ENCODE peak calls at places on chromosome 6, in seven cellular contexts. H is activated CD8-positive, alpha-beta T cell treated with anti-CD3 and anti-CD28 coated beads, Interleukin-2, amount 10 ng/mL, durations not matched to agents 7 days and 5 days; J is glutamatergic neuron; Q is heart right ventricle; O is effector memory CD4-positive, alpha-beta T cell; M is left ventricle myocardium inferior; Y is activated T-cell treated with anti-CD3 and anti-CD28 coated beads for 1 hour. U is an unnamed sample.

GRCh38 chr6:16674666-16675392 is 86.4 kb downstream of the ATXN1 start:
- DNase-seq in H (no peak), J (no peak), Q (no peak), O (no peak), M (no peak), Y (no peak), U (no peak)

GRCh38 chr6:38067263-38067980 is 247.9 kb downstream of the ZFAND3 start:
- DNase-seq in H (no peak), J (no peak), Q (no peak), O (no peak), M (no peak), Y (no peak), U (no peak)

GRCh38 chr6:150549007-150549406 is 50.7 kb upstream of the PLEKHG1 start:
- DNase-seq in H (no peak), J (no peak), Q (no peak), O (no peak), M (no peak), Y (no peak), U (no peak)

GRCh38 chr6:11766589-11767450 is 11.8 kb downstream of the ADTRP start:
- DNase-seq in H (no peak), J (no peak), Q (no peak), O (no peak), M (no peak), Y (no peak), U (no peak)

GRCh38 chr6:157995458-157995857 is 13.8 kb downstream of the SYNJ2 start:
- DNase-seq in H (no peak), J (peak), Q (no peak), O (no peak), M (peak), Y (no peak), U (no peak)

GRCh38 chr6:149717588-149718458 is at the start of gene LATS1:
- DNase-seq in H (peak), J (peak), Q (peak), O (peak), M (peak), Y (peak), U (peak)

GRCh38 chr6:163376167-163376566 is 38.4 kb upstream of the QKI start:
- DNase-seq in H (no peak), J (no peak), Q (no peak), O (no peak), M (no peak), Y (no peak), U (no peak)

GRCh38 chr6:44161997-44162338 is 3.3 kb downstream of the CAPN11 start:
- DNase-seq in H (no peak), J (no peak), Q (no peak), O (no peak), M (no peak), Y (no peak), U (no peak)

GRCh38 chr6:130420911-130421310 is 55.1 kb downstream of the TMEM200A start:
- DNase-seq in H (no peak), J (no peak), Q (no peak), O (no peak), M (no peak), Y (no peak), U (no peak)

GRCh38 chr6:164035912-164036485 is 621.5 kb downstream of the QKI start:
- DNase-seq in H (no peak), J (peak), Q (no peak), O (no peak), M (no peak), Y (no peak), U (no peak)

GRCh38 chr6:144849920-144850319 is 564.8 kb downstream of the UTRN start:
- DNase-seq in H (no peak), J (no peak), Q (no peak), O (no peak), M (no peak), Y (no peak), U (no peak)

GRCh38 chr6:25150031-25150430 is 129.1 kb upstream of the CARMIL1 start:
- DNase-seq in H (no peak), J (no peak), Q (no peak), O (no peak), M (no peak), Y (no peak), U (no peak)

GRCh38 chr6:112254921-112255320 is 554 bp upstream of the LAMA4 start:
- DNase-seq in H (peak), J (no peak), Q (no peak), O (no peak), M (no peak), Y (no peak), U (no peak)

GRCh38 chr6:35026434-35027222 is 114.5 kb downstream of the TCP11 start:
- DNase-seq in H (no peak), J (no peak), Q (no peak), O (no peak), M (no peak), Y (no peak), U (no peak)

GRCh38 chr6:75201901-75202672 is 3.8 kb downstream of the COL12A1 start:
- DNase-seq in H (no peak), J (peak), Q (no peak), O (no peak), M (peak), Y (no peak), U (peak)

GRCh38 chr6:66993272-66993671 is 1286.2 kb upstream of the EYS start:
- DNase-seq in H (no peak), J (no peak), Q (no peak), O (no peak), M (no peak), Y (no peak), U (no peak)

GRCh38 chr6:57262491-57262890 is 40.4 kb upstream of the RAB23 start:
- DNase-seq in H (no peak), J (no peak), Q (peak), O (no peak), M (peak), Y (no peak), U (no peak)

GRCh38 chr6:143195349-143195845 is 134.7 kb downstream of the AIG1 start:
- DNase-seq in H (no peak), J (no peak), Q (peak), O (no peak), M (peak), Y (no peak), U (no peak)

U was measured in nephron progenitor cell.